ENCODE peak calls at places on chromosomes 11 and 22, in ten cellular contexts. G, N, D, Y, P, S, T, H, M and W are unnamed samples.

GRCh38 chr11:69076129-69076791 is 27.5 kb downstream of the TPCN2 start:
- DNase-seq in N (no peak), S (peak; percentile 51), M (peak; percentile 89), G (no peak), T (no peak), H (peak; percentile 77), D (no peak), P (no peak), Y (peak; percentile 3), W (peak; percentile 36)

GRCh38 chr11:86814775-86815174 is 14.4 kb downstream of the PRSS23 start:
- DNase-seq in H (no peak), Y (no peak), G (no peak), S (peak; percentile 48), N (no peak), M (peak; percentile 51), P (no peak), D (no peak), T (no peak), W (no peak)

GRCh38 chr11:123438191-123438627 is 8.1 kb downstream of the GRAMD1B start:
- DNase-seq in S (peak; percentile 10), P (no peak), T (no peak), G (no peak), D (no peak), Y (no peak), N (peak; percentile 8), M (peak; percentile 36), H (peak; percentile 75), W (no peak)

GRCh38 chr11:133476570-133477262 is 55.6 kb downstream of the OPCML start:
- DNase-seq in P (no peak), M (no peak), H (no peak), Y (no peak), N (no peak), S (no peak), G (no peak), T (no peak), D (no peak), W (no peak)

GRCh38 chr11:3614742-3615171 is 27.0 kb downstream of the ART5 start:
- DNase-seq in M (peak; percentile 51), G (no peak), N (no peak), Y (no peak), T (no peak), P (no peak), H (peak; percentile 18), S (no peak), D (no peak), W (no peak)

GRCh38 chr22:26168199-26168915 is 905 bp upstream of the SEZ6L start:
- DNase-seq in S (no peak), G (no peak), D (no peak), H (no peak), T (no peak), M (no peak), N (peak; percentile 9), Y (no peak), P (no peak), W (no peak)

GRCh38 chr11:30653606-30654005 is 67.5 kb upstream of the MPPED2 start:
- DNase-seq in M (no peak), D (no peak), G (no peak), H (no peak), T (no peak), S (no peak), P (no peak), N (no peak), Y (no peak), W (no peak)

GRCh38 chr11:4531666-4532065 is 13.3 kb upstream of the OR52M1 start:
- DNase-seq in P (no peak), D (no peak), G (no peak), Y (no peak), H (no peak), N (no peak), T (no peak), S (no peak), M (no peak), W (no peak)

GRCh38 chr11:73350908-73351636 is 25.1 kb upstream of the RELT start:
- DNase-seq in T (peak; percentile 44), D (peak; percentile 30), G (no peak), P (no peak), S (peak; percentile 79), N (peak; percentile 60), Y (peak; percentile 57), M (peak; percentile 50), H (peak; percentile 61), W (peak; percentile 36)

GRCh38 chr11:26418391-26418790 is 86.5 kb downstream of the ANO3 start:
- DNase-seq in S (no peak), H (no peak), D (no peak), T (no peak), M (no peak), G (no peak), Y (no peak), N (no peak), P (no peak), W (no peak)

GRCh38 chr11:22597062-22597461 is 28.6 kb downstream of the FANCF start:
- DNase-seq in D (no peak), P (no peak), G (no peak), Y (no peak), T (no peak), M (no peak), S (no peak), H (no peak), N (no peak), W (no peak)

GRCh38 chr22:25085930-25086901 is 113.4 kb upstream of the CRYBB3 start:
- DNase-seq in S (no peak), P (no peak), M (no peak), H (no peak), N (no peak), T (no peak), Y (no peak), G (no peak), D (no peak), W (no peak)

GRCh38 chr11:96015911-96016565 is 92.1 kb upstream of the MTMR2 start:
- DNase-seq in H (no peak), T (no peak), S (no peak), M (no peak), Y (no peak), D (no peak), G (no peak), P (no peak), N (no peak), W (no peak)

GRCh38 chr11:100635194-100635593 is 51.9 kb upstream of the ARHGAP42 start:
- DNase-seq in G (no peak), M (no peak), S (no peak), D (no peak), Y (no peak), T (no peak), N (no peak), P (no peak), H (no peak), W (no peak)

GRCh38 chr11:108498816-108499408 is 728 bp upstream of the POGLUT3 start:
- DNase-seq in H (no peak), S (no peak), G (no peak), M (no peak), P (no peak), Y (no peak), N (peak; percentile 18), T (no peak), D (no peak), W (no peak)

GRCh38 chr11:128521697-128522062 is 65.7 kb downstream of the ETS1 start:
- DNase-seq in P (no peak), H (no peak), T (no peak), Y (no peak), S (no peak), D (no peak), G (no peak), M (no peak), N (peak; percentile 33), W (no peak)

GRCh38 chr11:119573858-119574257 is 150.9 kb upstream of the THY1 start:
- DNase-seq in H (no peak), P (no peak), D (no peak), S (no peak), Y (no peak), T (no peak), N (no peak), M (no peak), G (no peak), W (no peak)

GRCh38 chr22:44277404-44278135 is 35.2 kb downstream of the SHISAL1 start:
- DNase-seq in G (no peak), M (no peak), P (no peak), T (no peak), N (no peak), H (no peak), Y (no peak), D (no peak), S (no peak), W (no peak)